ENCODE peak calls at places on chromosomes 11 and 22, in ten cellular contexts. K, Q, V, Z, Y, N, T, M, U and I are unnamed samples.

GRCh38 chr11:6735306-6735705 is 36.5 kb downstream of the OR2AG2 start:
- DNase-seq in Q (peak; percentile 6), K (no peak), V (peak; percentile 7), Z (no peak), Y (peak; percentile 29), T (no peak), M (no peak), N (no peak), U (no peak), I (no peak)

GRCh38 chr22:24200616-24201212 is 19.4 kb downstream of the SUSD2 start:
- DNase-seq in Z (no peak), V (peak; percentile 88), N (no peak), Q (peak; percentile 68), U (no peak), K (no peak), Y (peak; percentile 24), M (no peak), T (no peak), I (no peak)

GRCh38 chr11:5364214-5364613 is 12.9 kb downstream of the OR51B6 start:
- DNase-seq in Y (peak; percentile 67), V (peak; percentile 91), Z (no peak), U (no peak), N (no peak), M (no peak), T (no peak), K (no peak), Q (peak; percentile 83), I (no peak)

GRCh38 chr22:33803371-33803770 is 116.9 kb downstream of the LARGE1 start:
- DNase-seq in Z (no peak), N (no peak), K (no peak), M (no peak), T (no peak), U (no peak), V (peak; percentile 95), Q (no peak), Y (no peak), I (no peak)

GRCh38 chr11:12161137-12161536 is 50.7 kb downstream of the MICAL2 start:
- DNase-seq in Z (no peak), N (no peak), T (no peak), K (no peak), V (no peak), U (no peak), Y (no peak), M (no peak), Q (no peak), I (no peak)

GRCh38 chr11:113715273-113715672 is 9.2 kb upstream of the TMPRSS5 start:
- DNase-seq in N (no peak), K (no peak), Y (no peak), T (no peak), V (no peak), M (no peak), Z (no peak), U (no peak), Q (no peak), I (no peak)

GRCh38 chr11:79949574-79949973 is 508.7 kb upstream of the TENM4 start:
- DNase-seq in M (no peak), Z (no peak), N (no peak), K (no peak), U (no peak), T (no peak), Y (no peak), V (no peak), Q (no peak), I (no peak)

GRCh38 chr11:3134218-3134621 is 30.9 kb downstream of the OSBPL5 start:
- DNase-seq in M (peak; percentile 8), V (no peak), U (no peak), K (no peak), Q (no peak), Z (no peak), T (no peak), N (no peak), Y (no peak), I (no peak)

GRCh38 chr11:48123934-48124755 is 92.5 kb upstream of the OR4B1 start:
- DNase-seq in Z (no peak), Q (no peak), K (no peak), Y (no peak), N (no peak), M (no peak), U (no peak), T (no peak), V (peak; percentile 27), I (no peak)

GRCh38 chr11:79100093-79100704 is 340.6 kb downstream of the TENM4 start:
- DNase-seq in N (no peak), Q (no peak), M (peak; percentile 25), Y (peak; percentile 55), T (no peak), V (peak; percentile 80), U (no peak), Z (no peak), K (no peak), I (no peak)

GRCh38 chr11:70255717-70256116 is 14.8 kb upstream of the PPFIA1 start:
- DNase-seq in T (no peak), Q (no peak), V (no peak), K (no peak), M (no peak), Y (no peak), Z (no peak), U (no peak), N (no peak), I (no peak)

GRCh38 chr11:118643995-118644345 is 35.5 kb downstream of the TREH start:
- DNase-seq in Y (no peak), V (no peak), Z (no peak), Q (no peak), U (no peak), M (no peak), T (no peak), K (no peak), N (no peak), I (no peak)

GRCh38 chr11:96235725-96236124 is 107.3 kb downstream of the MAML2 start:
- DNase-seq in V (peak; percentile 47), K (no peak), T (peak; percentile 25), M (no peak), U (no peak), Z (no peak), Q (no peak), Y (no peak), N (no peak), I (no peak)

GRCh38 chr22:20420157-20420842 is 17.3 kb downstream of the SCARF2 start:
- DNase-seq in U (no peak), N (no peak), Q (no peak), T (no peak), V (no peak), Y (no peak), Z (no peak), K (no peak), M (no peak), I (no peak)

GRCh38 chr11:68469122-68469521 is 8.6 kb downstream of the PPP6R3 start:
- DNase-seq in M (no peak), V (peak; percentile 33), K (no peak), T (no peak), N (no peak), Y (no peak), Z (no peak), U (no peak), Q (no peak), I (no peak)

GRCh38 chr11:72720047-72720446 is 32.2 kb downstream of the ARAP1 start:
- DNase-seq in M (peak; percentile 30), V (no peak), T (no peak), N (no peak), Y (no peak), K (no peak), U (no peak), Z (no peak), Q (no peak), I (no peak)

GRCh38 chr11:18394928-18395734 is 768 bp downstream of the LDHA start:
- DNase-seq in N (no peak), T (peak; percentile 12), V (peak; percentile 31), K (no peak), Y (peak; percentile 14), Z (no peak), M (no peak), Q (no peak), U (peak; percentile 17), I (no peak)